ENCODE peak calls at places on chromosome 6, in seven cellular contexts. O is IMR-90, J is mammary epithelial cell, B is lower lobe of right lung, X is astrocyte, R is HCT116, A is adrenal gland. Y is an unnamed sample.
A peak's percentile ranks its signal among the peaks of the same experiment; 100 is the strongest.

GRCh38 chr6:126027601-126028000 is 41.3 kb downstream of the TRMT11 start:
- DNase-seq in O (peak; percentile 22), J (no peak), B (no peak), X (peak; percentile 53), R (no peak), A (no peak), Y (no peak)

GRCh38 chr6:71250050-71250689 is 38.4 kb upstream of the OGFRL1 start:
- DNase-seq in O (peak; percentile 87), J (peak; percentile 57), B (no peak), X (peak; percentile 74), R (no peak), A (no peak), Y (no peak)

GRCh38 chr6:11645016-11645415 is 107.5 kb downstream of the TMEM170B start:
- DNase-seq in O (peak; percentile 72), J (no peak), B (no peak), X (no peak), R (no peak), A (no peak), Y (no peak)

GRCh38 chr6:46279874-46280273 is 109.1 kb upstream of the ENPP5 start:
- DNase-seq in O (no peak), J (no peak), B (no peak), X (peak; percentile 19), R (no peak), A (no peak), Y (no peak)

GRCh38 chr6:159852877-159853276 is 37.9 kb upstream of the MAS1 start:
- DNase-seq in O (no peak), J (no peak), B (no peak), X (no peak), R (no peak), A (no peak), Y (no peak)

GRCh38 chr6:121668259-121668658 is 232.8 kb downstream of the GJA1 start:
- DNase-seq in O (peak; percentile 35), J (no peak), B (no peak), X (no peak), R (no peak), A (no peak), Y (no peak)

GRCh38 chr6:29743025-29743424 is 19.8 kb downstream of the HLA-F start:
- DNase-seq in O (no peak), J (no peak), B (no peak), X (no peak), R (no peak), A (no peak), Y (no peak)

GRCh38 chr6:47595785-47596184 is 102.6 kb upstream of the ADGRF4 start:
- DNase-seq in O (no peak), J (no peak), B (no peak), X (no peak), R (no peak), A (no peak), Y (no peak)

GRCh38 chr6:131379951-131380350 is 193.1 kb upstream of the ARG1 start:
- DNase-seq in O (peak; percentile 61), J (peak; percentile 56), B (no peak), X (peak; percentile 92), R (no peak), A (peak; percentile 32), Y (no peak)

GRCh38 chr6:684831-685636 is 7.9 kb downstream of the EXOC2 start:
- DNase-seq in O (peak; percentile 63), J (peak; percentile 56), B (no peak), X (peak; percentile 73), R (no peak), A (no peak), Y (no peak)

GRCh38 chr6:97669191-97669651 is 386.2 kb upstream of the MMS22L start:
- DNase-seq in O (peak; percentile 24), J (no peak), B (no peak), X (peak; percentile 52), R (no peak), A (peak; percentile 21), Y (peak; percentile 78)

GRCh38 chr6:39074486-39074885 is 25.9 kb downstream of the GLP1R start:
- DNase-seq in O (no peak), J (no peak), B (no peak), X (no peak), R (no peak), A (no peak), Y (peak; percentile 33)

GRCh38 chr6:41021832-41022231 is 17.2 kb downstream of the UNC5CL start:
- DNase-seq in O (peak; percentile 46), J (peak; percentile 70), B (no peak), X (peak; percentile 66), R (no peak), A (peak; percentile 68), Y (no peak)

GRCh38 chr6:134007077-134007476 is 45.3 kb downstream of the SLC2A12 start:
- DNase-seq in O (no peak), J (peak; percentile 23), B (peak; percentile 69), X (no peak), R (no peak), A (no peak), Y (no peak)

GRCh38 chr6:2275207-2275891 is 29.9 kb upstream of the GMDS start:
- DNase-seq in O (peak; percentile 72), J (no peak), B (no peak), X (peak; percentile 69), R (no peak), A (no peak), Y (no peak)

GRCh38 chr6:9851006-9851405 is 563.9 kb downstream of the TFAP2A start:
- DNase-seq in O (no peak), J (no peak), B (no peak), X (no peak), R (no peak), A (no peak), Y (no peak)

GRCh38 chr6:9848094-9848493 is 566.8 kb downstream of the TFAP2A start:
- DNase-seq in O (peak; percentile 39), J (peak; percentile 88), B (no peak), X (no peak), R (no peak), A (no peak), Y (no peak)

GRCh38 chr6:9851541-9852380 is 563.1 kb downstream of the TFAP2A start:
- DNase-seq in O (peak; percentile 9), J (peak; percentile 76), B (no peak), X (peak; percentile 16), R (peak; percentile 27), A (no peak), Y (no peak)
- TF ChIP-seq CTCF in O (peak; percentile 14), J (peak; percentile 66), B (no peak), X (peak; percentile 23), R (no peak), A (no peak), Y (no peak)

GRCh38 chr6:89311530-89311852 is 3.6 kb downstream of the GABRR2 start:
- DNase-seq in O (no peak), J (no peak), B (no peak), X (no peak), R (no peak), A (no peak), Y (no peak)

GRCh38 chr6:89310929-89311328 is 4.2 kb downstream of the GABRR2 start:
- DNase-seq in O (no peak), J (no peak), B (no peak), X (peak; percentile 30), R (no peak), A (no peak), Y (no peak)

GRCh38 chr6:89314692-89315091 is 407 bp downstream of the GABRR2 start:
- DNase-seq in O (no peak), J (no peak), B (no peak), X (no peak), R (no peak), A (no peak), Y (no peak)

GRCh38 chr6:89311853-89312531 is 3.1 kb downstream of the GABRR2 start:
- DNase-seq in O (peak; percentile 54), J (no peak), B (peak; percentile 78), X (peak; percentile 69), R (no peak), A (peak; percentile 77), Y (no peak)

DNA sequence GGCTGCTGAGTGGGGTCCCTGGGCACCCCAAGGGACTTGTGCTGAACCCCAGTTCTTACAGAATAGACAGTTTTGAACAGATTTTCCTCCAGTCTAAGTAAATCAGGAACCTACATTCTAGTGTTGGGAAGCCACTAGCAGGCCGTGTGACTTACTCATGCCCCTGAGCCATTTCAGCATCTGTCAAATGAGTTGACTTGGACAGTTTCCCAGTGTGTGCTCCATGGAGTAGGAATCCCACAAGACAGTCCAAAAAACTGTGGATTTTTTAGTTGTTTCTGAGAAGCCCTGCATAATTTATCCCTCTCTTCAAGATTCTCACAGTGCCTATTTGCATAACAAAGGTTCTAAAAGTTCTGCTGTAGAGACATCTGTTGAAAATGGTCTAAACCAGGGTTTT is 2.1 kb downstream of the GABRR2 start:
- DNase-seq in O (peak; percentile 92), J (peak; percentile 36), B (no peak), X (peak; percentile 92), R (no peak), A (peak; percentile 65), Y (no peak)
- H3K4me3 ChIP-seq in O (no peak overlapping the region), J (no peak overlapping the region), B (no peak overlapping the region), X (no peak overlapping the region), R (no peak overlapping the region), A (no peak overlapping the region), Y (no peak overlapping the region)

DNA sequence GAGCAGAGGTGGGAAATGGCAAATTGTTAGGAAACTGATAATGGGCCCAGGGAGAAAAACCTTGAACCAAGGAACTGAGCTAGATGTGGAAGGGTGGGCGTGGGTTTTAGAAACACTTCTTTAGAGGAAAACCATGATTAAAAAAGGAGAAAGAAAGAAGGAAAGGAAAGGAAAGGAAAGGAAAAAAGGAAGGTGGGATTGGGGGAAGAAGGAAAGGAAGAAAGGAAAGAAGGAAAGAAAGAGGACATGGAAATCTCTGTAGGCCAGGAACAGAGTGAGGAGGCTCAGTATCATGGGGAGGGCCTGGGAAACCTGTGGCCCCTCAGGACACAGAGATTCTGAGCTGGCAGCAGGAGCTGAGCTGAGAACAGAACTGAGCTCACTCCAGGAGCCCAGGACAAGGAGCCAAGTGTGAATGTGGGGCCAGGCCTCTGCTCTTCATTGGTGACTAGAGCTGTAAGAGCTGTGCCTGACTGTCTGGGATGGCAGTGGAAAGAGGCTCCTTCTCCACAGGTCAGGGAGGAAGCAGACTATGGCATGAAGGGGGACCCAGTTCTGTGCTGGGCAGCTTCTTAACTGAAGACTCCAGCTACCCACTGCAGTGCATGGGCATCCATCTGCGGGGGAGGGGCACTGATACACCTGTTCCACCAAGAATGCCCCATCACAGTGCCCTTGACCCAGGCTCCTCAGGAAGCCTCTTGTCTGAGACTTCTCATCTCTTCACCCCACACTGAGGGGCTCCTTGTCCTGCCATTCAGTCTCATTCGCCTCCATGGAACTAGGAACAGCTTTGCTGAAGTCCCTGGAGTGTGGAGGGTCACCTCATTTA is 116.1 kb upstream of the BACH2 start:
- DNase-seq in O (no peak), J (no peak), B (no peak), X (no peak), R (no peak), A (no peak), Y (no peak)
- H3K4me1 ChIP-seq in O (peaks cover 3% of the 10 kb centered on the region), J (peaks cover 16% of the 10 kb centered on the region), B (peaks cover 6% of the 10 kb centered on the region), X (peaks cover 20% of the 10 kb centered on the region), R (peaks cover 8% of the 10 kb centered on the region), A (peaks cover 4% of the 10 kb centered on the region), Y (no peaks in the 10 kb centered on the region)

GRCh38 chr6:113997106-113997505 is 26.2 kb upstream of the HDAC2 start:
- DNase-seq in O (peak; percentile 87), J (peak; percentile 59), B (no peak), X (peak; percentile 90), R (peak; percentile 57), A (no peak), Y (no peak)

GRCh38 chr6:113999284-113999683 is 28.3 kb upstream of the HDAC2 start:
- DNase-seq in O (no peak), J (no peak), B (no peak), X (no peak), R (no peak), A (no peak), Y (no peak)

GRCh38 chr6:113998811-113999210 is 27.9 kb upstream of the HDAC2 start:
- DNase-seq in O (no peak), J (no peak), B (no peak), X (no peak), R (no peak), A (no peak), Y (no peak)

GRCh38 chr6:113995632-113996031 is 24.7 kb upstream of the HDAC2 start:
- DNase-seq in O (peak; percentile 98), J (peak; percentile 78), B (peak; percentile 56), X (peak; percentile 98), R (peak; percentile 61), A (peak; percentile 55), Y (no peak)

GRCh38 chr6:113994934-113995342 is 24.0 kb upstream of the HDAC2 start:
- DNase-seq in O (peak; percentile 93), J (peak; percentile 86), B (no peak), X (peak; percentile 86), R (peak; percentile 88), A (peak; percentile 47), Y (no peak)
- TF ChIP-seq CTCF in O (peak; percentile 99), J (peak; percentile 85), B (peak; percentile 39), X (peak; percentile 94), R (peak; percentile 99), A (peak; percentile 71), Y (peak; percentile 29)

Y was measured in spleen.